ENCODE peak calls at places on chromosomes 1 and 21, in five cellular contexts. One of them, this sample, is unnamed.

GRCh38 chr1:219741011-219741859 is 128.3 kb upstream of the ZC3H11B start:
- DNase-seq in NCI-H524: no peak
- DNase-seq in aorta: no peak
- DNase-seq in hepatic stellate cell: no peak
- DNase-seq in AG09309: no peak
- DNase-seq in this sample: no peak

GRCh38 chr21:25887646-25888321 is 153.0 kb downstream of the GABPA start:
- DNase-seq in NCI-H524: no peak
- DNase-seq in aorta: no peak
- DNase-seq in AG09309: no peak
- DNase-seq in hepatic stellate cell: no peak
- DNase-seq in this sample: no peak

GRCh38 chr1:4062041-4062440 is 162.0 kb upstream of the C1orf174 start:
- DNase-seq in NCI-H524: no peak
- DNase-seq in hepatic stellate cell: no peak
- DNase-seq in AG09309: no peak
- DNase-seq in aorta: no peak
- DNase-seq in this sample: no peak

GRCh38 chr1:7508052-7508745 is 262.9 kb upstream of the VAMP3 start:
- DNase-seq in AG09309: no peak
- DNase-seq in NCI-H524: no peak
- DNase-seq in aorta: no peak
- DNase-seq in hepatic stellate cell: no peak
- DNase-seq in this sample: no peak

GRCh38 chr1:90295534-90295933 is 300.6 kb downstream of the ZNF326 start:
- DNase-seq in AG09309: no peak
- DNase-seq in NCI-H524: no peak
- DNase-seq in hepatic stellate cell: no peak
- DNase-seq in aorta: no peak
- DNase-seq in this sample: no peak

GRCh38 chr1:173916667-173917066 is 460 bp downstream of the SERPINC1 start:
- DNase-seq in aorta: no peak
- DNase-seq in NCI-H524: no peak
- DNase-seq in AG09309: no peak
- DNase-seq in hepatic stellate cell: no peak
- DNase-seq in this sample: no peak

GRCh38 chr1:187928288-187928687 is 1099.5 kb downstream of the PLA2G4A start:
- DNase-seq in NCI-H524: peak; percentile 69
- DNase-seq in AG09309: no peak
- DNase-seq in hepatic stellate cell: peak; percentile 10
- DNase-seq in aorta: no peak
- DNase-seq in this sample: no peak

GRCh38 chr1:91783423-91784162 is 102.4 kb downstream of the TGFBR3 start:
- DNase-seq in aorta: no peak
- DNase-seq in AG09309: no peak
- DNase-seq in hepatic stellate cell: no peak
- DNase-seq in NCI-H524: no peak
- DNase-seq in this sample: no peak

GRCh38 chr21:43879348-43880110 is 14.5 kb downstream of the AGPAT3 start:
- DNase-seq in NCI-H524: no peak
- DNase-seq in hepatic stellate cell: no peak
- DNase-seq in aorta: no peak
- DNase-seq in AG09309: no peak
- DNase-seq in this sample: no peak

GRCh38 chr1:218557731-218558130 is 212.6 kb downstream of the TGFB2 start:
- DNase-seq in hepatic stellate cell: no peak
- DNase-seq in AG09309: no peak
- DNase-seq in aorta: no peak
- DNase-seq in NCI-H524: peak; percentile 7
- DNase-seq in this sample: peak; percentile 63

GRCh38 chr1:43879414-43879813 is 54.2 kb upstream of the ARTN start:
- DNase-seq in hepatic stellate cell: peak; percentile 32
- DNase-seq in AG09309: peak; percentile 25
- DNase-seq in NCI-H524: no peak
- DNase-seq in aorta: no peak
- DNase-seq in this sample: no peak

GRCh38 chr1:205943245-205943644 is at the start of gene SLC26A9:
- DNase-seq in aorta: no peak
- DNase-seq in AG09309: no peak
- DNase-seq in hepatic stellate cell: no peak
- DNase-seq in NCI-H524: no peak
- DNase-seq in this sample: no peak

GRCh38 chr1:237041461-237041794 is 556 bp upstream of the RYR2 start:
- DNase-seq in aorta: no peak
- DNase-seq in hepatic stellate cell: no peak
- DNase-seq in AG09309: no peak
- DNase-seq in NCI-H524: no peak
- DNase-seq in this sample: no peak

GRCh38 chr21:33396966-33397365 is 6.2 kb upstream of the IFNGR2 start:
- DNase-seq in hepatic stellate cell: peak; percentile 82
- DNase-seq in NCI-H524: no peak
- DNase-seq in aorta: no peak
- DNase-seq in AG09309: no peak
- DNase-seq in this sample: no peak

GRCh38 chr1:1364266-1364665 is 5.9 kb upstream of the MXRA8 start:
- DNase-seq in aorta: no peak
- DNase-seq in hepatic stellate cell: no peak
- DNase-seq in AG09309: no peak
- DNase-seq in NCI-H524: no peak
- DNase-seq in this sample: no peak

GRCh38 chr1:52032124-52032784 is 1.4 kb downstream of the KTI12 start:
- DNase-seq in aorta: no peak
- DNase-seq in NCI-H524: no peak
- DNase-seq in hepatic stellate cell: no peak
- DNase-seq in AG09309: no peak
- DNase-seq in this sample: no peak

GRCh38 chr1:31003613-31004230 is 61.8 kb downstream of the PUM1 start:
- DNase-seq in AG09309: no peak
- DNase-seq in NCI-H524: no peak
- DNase-seq in aorta: no peak
- DNase-seq in hepatic stellate cell: no peak
- DNase-seq in this sample: no peak

GRCh38 chr1:26524181-26524580 is 5.4 kb upstream of the RPS6KA1 start:
- DNase-seq in aorta: no peak
- DNase-seq in NCI-H524: no peak
- DNase-seq in hepatic stellate cell: no peak
- DNase-seq in AG09309: no peak
- DNase-seq in this sample: no peak

GRCh38 chr1:24481843-24482610 is 20.6 kb upstream of the RCAN3 start:
- DNase-seq in NCI-H524: no peak
- DNase-seq in aorta: no peak
- DNase-seq in hepatic stellate cell: no peak
- DNase-seq in AG09309: no peak
- DNase-seq in this sample: no peak

GRCh38 chr1:44112486-44112885 is 6.1 kb upstream of the KLF17 start:
- DNase-seq in aorta: no peak
- DNase-seq in hepatic stellate cell: no peak
- DNase-seq in NCI-H524: no peak
- DNase-seq in AG09309: peak; percentile 5
- DNase-seq in this sample: no peak

This sample was measured in sigmoid colon.